ENCODE peak calls at places on chromosomes 2 and 18, in ten cellular contexts. B is body of pancreas, M is cardiac muscle cell, Z is AG09309, Q is GM13976, H is neural progenitor cell, V is PC-9, U is coronary artery, C is fibroblast of lung, E is mammary epithelial cell. O is an unnamed sample.

GRCh38 chr2:190843874-190844699 is 36.5 kb upstream of the GLS start:
- DNase-seq in V (peak; percentile 90), H (no peak), E (peak; percentile 96), B (no peak), Q (peak; percentile 38), Z (no peak), U (no peak), C (peak; percentile 73), M (no peak), O (no peak)

GRCh38 chr2:238777369-238778067 is 70.4 kb upstream of the TWIST2 start:
- DNase-seq in H (no peak), V (no peak), U (no peak), B (no peak), Q (no peak), Z (no peak), C (no peak), E (no peak), M (no peak), O (no peak)

GRCh38 chr18:72752220-72752619 is 115.6 kb downstream of the NETO1 start:
- DNase-seq in V (no peak), C (no peak), M (no peak), Q (no peak), H (no peak), U (no peak), E (no peak), B (no peak), Z (no peak), O (no peak)

GRCh38 chr18:44715841-44716240 is 35.2 kb downstream of the SETBP1 start:
- DNase-seq in H (peak; percentile 18), U (no peak), B (no peak), C (peak; percentile 41), Q (no peak), V (no peak), E (no peak), M (no peak), Z (no peak), O (no peak)

GRCh38 chr2:60410458-60411146 is 142.9 kb downstream of the BCL11A start:
- DNase-seq in V (no peak), M (peak; percentile 46), Z (no peak), E (no peak), U (no peak), H (no peak), C (no peak), B (no peak), Q (no peak), O (no peak)

GRCh38 chr2:136796339-136796738 is 31.0 kb downstream of the THSD7B start:
- DNase-seq in V (no peak), E (no peak), B (no peak), Z (no peak), M (no peak), C (no peak), H (peak; percentile 8), Q (no peak), U (no peak), O (no peak)

GRCh38 chr2:118224144-118224887 is 136.0 kb downstream of the INSIG2 start:
- DNase-seq in H (peak; percentile 70), Z (no peak), C (peak; percentile 22), E (no peak), M (peak; percentile 54), U (no peak), V (no peak), B (peak; percentile 14), Q (peak; percentile 67), O (no peak)

GRCh38 chr2:235727186-235727585 is 233.3 kb downstream of the AGAP1 start:
- DNase-seq in Z (no peak), V (peak; percentile 69), U (no peak), H (no peak), M (no peak), B (no peak), Q (no peak), E (no peak), C (no peak), O (no peak)

GRCh38 chr2:235508371-235509160 is 14.7 kb downstream of the AGAP1 start:
- DNase-seq in H (no peak), C (no peak), Q (no peak), U (no peak), E (no peak), B (no peak), M (no peak), V (no peak), Z (no peak), O (no peak)

GRCh38 chr18:9708057-9708881 is at the start of gene RAB31:
- DNase-seq in V (no peak), Q (peak; percentile 80), E (peak; percentile 37), U (peak; percentile 91), B (peak; percentile 61), Z (no peak), C (peak; percentile 79), H (peak; percentile 74), M (peak; percentile 81), O (no peak)

DNA sequence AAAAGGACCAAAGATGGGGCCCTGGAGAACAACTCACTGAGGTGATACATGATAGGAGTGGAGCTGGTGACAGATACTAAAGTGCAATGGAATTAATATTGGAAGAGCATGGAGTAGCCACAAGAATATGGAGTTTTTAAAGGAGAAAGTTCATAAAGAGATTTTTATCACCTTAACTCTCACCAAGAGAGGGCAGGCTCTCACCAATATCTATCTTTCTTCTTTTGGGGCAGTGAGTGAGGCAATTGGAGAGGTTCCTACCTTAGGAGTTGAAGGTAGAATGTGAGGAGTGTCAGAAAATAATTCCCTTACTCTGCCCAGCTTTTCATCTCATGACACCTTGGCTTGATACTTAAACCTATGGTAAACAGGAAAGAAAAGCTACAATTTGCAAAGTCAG is 233.7 kb upstream of the CWC22 start:
- DNase-seq in U (no peak), E (peak; percentile 27), Q (no peak), H (no peak), Z (no peak), B (no peak), C (peak; percentile 12), M (no peak), V (peak; percentile 52), O (no peak)
- TF ChIP-seq CTCF in U (no peak), E (peak; percentile 40), Q (no peak), H (peak; percentile 47), Z (peak; percentile 52), B (no peak), C (peak; percentile 10), M (peak; percentile 37), V (peak; percentile 59), O (peak; percentile 44)

GRCh38 chr2:10471956-10472355 is 23.8 kb upstream of the ODC1 start:
- DNase-seq in U (no peak), H (peak; percentile 32), V (no peak), B (no peak), E (no peak), Q (no peak), M (no peak), Z (no peak), C (no peak), O (no peak)
- TF ChIP-seq CTCF in U (no peak), H (no peak), V (no peak), B (no peak), E (no peak), Q (no peak), M (no peak), Z (no peak), C (no peak), O (peak; percentile 17)

GRCh38 chr2:222024934-222025890 is 273.6 kb downstream of the PAX3 start:
- DNase-seq in M (peak; percentile 69), Q (peak; percentile 27), H (peak; percentile 79), Z (no peak), U (no peak), E (peak; percentile 14), C (peak; percentile 53), B (peak; percentile 8), V (peak; percentile 62), O (no peak)
- TF ChIP-seq CTCF in M (peak; percentile 71), Q (peak; percentile 57), H (peak; percentile 91), Z (peak; percentile 58), U (peak; percentile 36), E (peak; percentile 62), C (peak; percentile 58), B (peak; percentile 46), V (peak; percentile 96), O (peak; percentile 80)

GRCh38 chr18:54250846-54251251 is 18.5 kb upstream of the POLI start:
- DNase-seq in C (no peak), M (no peak), E (no peak), B (no peak), Q (peak; percentile 28), H (no peak), U (no peak), V (no peak), Z (no peak), O (no peak)

GRCh38 chr18:54251606-54252400 is 17.5 kb upstream of the POLI start:
- DNase-seq in Z (no peak), C (no peak), M (no peak), Q (no peak), B (no peak), U (no peak), E (no peak), H (peak; percentile 70), V (peak; percentile 67), O (no peak)

GRCh38 chr18:54242327-54242726 is 17.9 kb upstream of the MBD2 start:
- DNase-seq in U (no peak), B (no peak), H (no peak), Z (no peak), C (no peak), V (no peak), M (no peak), E (no peak), Q (no peak), O (no peak)

GRCh38 chr18:54247488-54248175 is 21.7 kb upstream of the POLI start:
- DNase-seq in C (no peak), H (peak; percentile 62), M (no peak), B (no peak), Z (no peak), E (peak; percentile 29), U (no peak), Q (no peak), V (no peak), O (no peak)
- TF ChIP-seq CTCF in C (no peak), H (no peak), M (no peak), B (no peak), Z (no peak), E (no peak), U (no peak), Q (no peak), V (no peak), O (no peak)

GRCh38 chr18:6616981-6617380 is 112.5 kb upstream of the ARHGAP28 start:
- DNase-seq in M (no peak), B (no peak), E (no peak), Z (no peak), Q (no peak), C (no peak), U (no peak), H (no peak), V (no peak), O (no peak)
- TF ChIP-seq CTCF in M (no peak), B (no peak), E (no peak), Z (no peak), Q (no peak), C (no peak), U (no peak), H (no peak), V (no peak), O (no peak)

GRCh38 chr2:52416340-52416739 is 1351.3 kb upstream of the CHAC2 start:
- DNase-seq in Z (no peak), B (no peak), Q (no peak), V (no peak), M (peak; percentile 20), E (no peak), U (no peak), H (peak; percentile 45), C (peak; percentile 15), O (no peak)
- TF ChIP-seq CTCF in Z (no peak), B (no peak), Q (no peak), V (peak; percentile 52), M (no peak), E (no peak), U (no peak), H (peak; percentile 49), C (no peak), O (peak; percentile 41)